ENCODE peak calls at places on chromosomes 16 and 17, in six cellular contexts. B, D, A, K, U and G are unnamed samples.

GRCh38 chr17:12985431-12986285 is 32.2 kb downstream of the ELAC2 start:
- DNase-seq in B (no peak), D (no peak), A (no peak), K (no peak), U (no peak), G (no peak)

GRCh38 chr16:73280366-73280765 is 232.4 kb upstream of the ZFHX3 start:
- DNase-seq in B (no peak), D (no peak), A (no peak), K (no peak), U (no peak), G (no peak)

GRCh38 chr16:88566158-88566557 is 4.0 kb upstream of the ZC3H18 start:
- DNase-seq in B (no peak), D (no peak), A (no peak), K (no peak), U (no peak), G (no peak)

GRCh38 chr17:68290268-68290954 is 516 bp downstream of the SLC16A6 start:
- DNase-seq in B (peak), D (peak), A (peak), K (peak), U (peak), G (peak)

GRCh38 chr17:21166599-21167265 is 40.0 kb downstream of the DHRS7B start:
- DNase-seq in B (no peak), D (no peak), A (no peak), K (no peak), U (no peak), G (no peak)

GRCh38 chr17:44354582-44355309 is 8.9 kb downstream of the FAM171A2 start:
- DNase-seq in B (peak), D (peak), A (peak), K (no peak), U (peak), G (peak)

GRCh38 chr17:50088952-50089825 is 6.0 kb upstream of the PDK2 start:
- DNase-seq in B (no peak), D (no peak), A (no peak), K (no peak), U (no peak), G (no peak)

GRCh38 chr17:1928976-1929375 is 96.2 kb downstream of the RTN4RL1 start:
- DNase-seq in B (no peak), D (no peak), A (no peak), K (no peak), U (no peak), G (no peak)

GRCh38 chr17:75498019-75498725 is 17.2 kb downstream of the CASKIN2 start:
- DNase-seq in B (no peak), D (no peak), A (no peak), K (no peak), U (no peak), G (no peak)

GRCh38 chr16:47258874-47259461 is 115.2 kb upstream of the NETO2 start:
- DNase-seq in B (peak), D (no peak), A (peak), K (no peak), U (no peak), G (no peak)

GRCh38 chr17:62057696-62058095 is 7.4 kb downstream of the MED13 start:
- DNase-seq in B (no peak), D (no peak), A (no peak), K (no peak), U (no peak), G (no peak)

GRCh38 chr17:81601525-81602120 is 35.3 kb downstream of the NPLOC4 start:
- DNase-seq in B (peak), D (peak), A (peak), K (peak), U (peak), G (peak)

GRCh38 chr16:1575578-1575977 is 36.3 kb downstream of the IFT140 start:
- DNase-seq in B (no peak), D (no peak), A (no peak), K (no peak), U (no peak), G (no peak)

GRCh38 chr17:70021726-70022125 is 53.3 kb upstream of the KCNJ16 start:
- DNase-seq in B (no peak), D (no peak), A (no peak), K (no peak), U (no peak), G (no peak)

GRCh38 chr17:17171991-17172939 is 33.9 kb downstream of the PLD6 start:
- DNase-seq in B (no peak), D (no peak), A (no peak), K (no peak), U (no peak), G (no peak)

GRCh38 chr17:8159459-8160223 is 3.1 kb downstream of the VAMP2 start:
- DNase-seq in B (no peak), D (no peak), A (no peak), K (no peak), U (no peak), G (no peak)

GRCh38 chr17:28949185-28950016 is 1.9 kb downstream of the PHF12 start:
- DNase-seq in B (peak), D (peak), A (peak), K (peak), U (peak), G (peak)

GRCh38 chr17:33207231-33207630 is 85.9 kb downstream of the ASIC2 start:
- DNase-seq in B (no peak), D (no peak), A (no peak), K (no peak), U (no peak), G (no peak)

GRCh38 chr17:3692346-3692745 is 3.6 kb downstream of the P2RX5 start:
- DNase-seq in B (no peak), D (no peak), A (no peak), K (no peak), U (no peak), G (no peak)

GRCh38 chr16:75433732-75434413 is 570 bp upstream of the CFDP1 start:
- DNase-seq in B (peak), D (no peak), A (peak), K (peak), U (no peak), G (no peak)

GRCh38 chr17:78996781-78997201 is 12.8 kb downstream of the CANT1 start:
- DNase-seq in B (peak), D (no peak), A (peak), K (no peak), U (no peak), G (no peak)

GRCh38 chr16:86924537-86924936 is 346.2 kb downstream of the FOXL1 start:
- DNase-seq in B (no peak), D (no peak), A (no peak), K (no peak), U (no peak), G (no peak)

GRCh38 chr17:55587608-55588139 is 76.4 kb upstream of the SMIM36 start:
- DNase-seq in B (no peak), D (no peak), A (no peak), K (no peak), U (no peak), G (no peak)

GRCh38 chr16:17304124-17304813 is 166.5 kb downstream of the XYLT1 start:
- DNase-seq in B (no peak), D (no peak), A (no peak), K (no peak), U (no peak), G (no peak)

GRCh38 chr17:34254651-34255380 is at the start of gene CCL2:
- DNase-seq in B (no peak), D (no peak), A (peak), K (no peak), U (no peak), G (peak)

GRCh38 chr17:43578699-43579569 is 32.8 kb upstream of the ETV4 start:
- DNase-seq in B (peak), D (no peak), A (no peak), K (peak), U (peak), G (peak)

GRCh38 chr16:2952679-2953078 is 11.4 kb upstream of the KREMEN2 start:
- DNase-seq in B (no peak), D (no peak), A (no peak), K (peak), U (no peak), G (no peak)

GRCh38 chr16:86946396-86946795 is 368.0 kb downstream of the FOXL1 start:
- DNase-seq in B (no peak), D (no peak), A (no peak), K (no peak), U (no peak), G (no peak)

GRCh38 chr17:31581022-31581483 is 189.6 kb downstream of the RAB11FIP4 start:
- DNase-seq in B (no peak), D (no peak), A (peak), K (no peak), U (no peak), G (no peak)

GRCh38 chr17:81684442-81684911 is 666 bp downstream of the HGS start:
- DNase-seq in B (no peak), D (no peak), A (no peak), K (no peak), U (no peak), G (no peak)

GRCh38 chr16:79751785-79752184 is 151.2 kb upstream of the MAF start:
- DNase-seq in B (no peak), D (no peak), A (no peak), K (no peak), U (no peak), G (no peak)

GRCh38 chr17:10772425-10773380 is 31.2 kb downstream of the TMEM238L start:
- DNase-seq in B (peak), D (no peak), A (peak), K (no peak), U (no peak), G (peak)

GRCh38 chr17:75853410-75853809 is 1.7 kb downstream of the WBP2 start:
- DNase-seq in B (no peak), D (no peak), A (no peak), K (no peak), U (no peak), G (no peak)

GRCh38 chr16:89855301-89855945 is 18.0 kb upstream of the TCF25 start:
- DNase-seq in B (no peak), D (no peak), A (no peak), K (no peak), U (no peak), G (no peak)

GRCh38 chr17:59695943-59696681 is 11.1 kb downstream of the PTRH2 start:
- DNase-seq in B (no peak), D (no peak), A (no peak), K (no peak), U (no peak), G (no peak)

GRCh38 chr16:88759245-88759975 is 25.6 kb downstream of the PIEZO1 start:
- DNase-seq in B (no peak), D (no peak), A (peak), K (no peak), U (peak), G (peak)

GRCh38 chr17:48878920-48879898 is 13.4 kb upstream of the ATP5MC1 start:
- DNase-seq in B (peak), D (peak), A (peak), K (peak), U (peak), G (peak)

GRCh38 chr17:6853764-6854442 is 22.4 kb upstream of the TEKT1 start:
- DNase-seq in B (no peak), D (no peak), A (peak), K (no peak), U (no peak), G (no peak)

GRCh38 chr16:82621796-82622195 is 5.0 kb upstream of the CDH13 start:
- DNase-seq in B (no peak), D (no peak), A (no peak), K (no peak), U (no peak), G (no peak)

GRCh38 chr16:79628501-79628975 is 28.0 kb upstream of the MAF start:
- DNase-seq in B (no peak), D (no peak), A (no peak), K (no peak), U (peak), G (no peak)